ENCODE peak calls at places on chromosomes 7 and 10, in six cellular contexts. S, V, T, G, D and J are unnamed samples.

GRCh38 chr7:143434660-143435059 is 8.6 kb upstream of the TAS2R60 start:
- DNase-seq in V (peak), D (no peak), S (no peak), T (no peak), G (no peak), J (no peak)

GRCh38 chr7:148791506-148791905 is 92.6 kb downstream of the EZH2 start:
- DNase-seq in V (no peak), T (no peak), G (no peak), D (no peak), S (no peak), J (no peak)

GRCh38 chr10:101043356-101043707 is 12.3 kb downstream of the SFXN3 start:
- DNase-seq in V (no peak), S (no peak), G (no peak), D (no peak), T (no peak), J (no peak)

GRCh38 chr7:3244241-3244814 is 56.7 kb upstream of the SDK1 start:
- DNase-seq in T (no peak), D (peak), S (no peak), V (peak), G (no peak), J (no peak)

GRCh38 chr10:114603943-114604342 is 54.1 kb downstream of the ABLIM1 start:
- DNase-seq in S (no peak), G (no peak), T (no peak), V (peak), D (peak), J (no peak)

GRCh38 chr7:132455306-132455705 is 121.0 kb downstream of the PLXNA4 start:
- DNase-seq in S (no peak), D (no peak), V (no peak), T (no peak), G (no peak), J (no peak)

GRCh38 chr7:102155821-102156441 is 130.7 kb upstream of the SH2B2 start:
- DNase-seq in S (no peak), V (no peak), G (no peak), D (no peak), T (no peak), J (no peak)

GRCh38 chr7:30469303-30469702 is 9.3 kb downstream of the NOD1 start:
- DNase-seq in S (no peak), V (peak), G (peak), D (peak), T (peak), J (peak)

GRCh38 chr7:148867571-148868377 is 16.3 kb downstream of the EZH2 start:
- DNase-seq in D (no peak), V (no peak), G (no peak), S (no peak), T (no peak), J (no peak)

GRCh38 chr10:89633484-89633883 is 11.6 kb downstream of the PANK1 start:
- DNase-seq in S (no peak), D (peak), V (peak), G (no peak), T (no peak), J (no peak)

GRCh38 chr7:17144313-17144712 is 154.1 kb upstream of the AHR start:
- DNase-seq in S (no peak), D (no peak), T (no peak), G (no peak), V (peak), J (no peak)

GRCh38 chr10:96930469-96930868 is 98.4 kb downstream of the LCOR start:
- DNase-seq in T (no peak), V (no peak), D (no peak), G (no peak), S (no peak), J (no peak)

GRCh38 chr10:60446855-60447254 is 57.2 kb upstream of the ANK3 start:
- DNase-seq in S (no peak), G (no peak), T (no peak), D (no peak), V (peak), J (peak)

GRCh38 chr10:129814681-129815646 is 149.1 kb downstream of the EBF3 start:
- DNase-seq in G (no peak), S (no peak), V (no peak), T (no peak), D (no peak), J (no peak)

GRCh38 chr7:70778585-70778984 is 353.4 kb upstream of the GALNT17 start:
- DNase-seq in G (no peak), V (no peak), D (no peak), S (no peak), T (no peak), J (no peak)

GRCh38 chr7:116730097-116731018 is 58.4 kb downstream of the MET start:
- DNase-seq in S (no peak), T (no peak), G (no peak), V (no peak), D (no peak), J (no peak)

GRCh38 chr10:128030498-128031072 is 95.6 kb downstream of the MKI67 start:
- DNase-seq in S (no peak), T (no peak), G (peak), D (no peak), V (no peak), J (no peak)

GRCh38 chr10:17200885-17201164 is 647 bp downstream of the TRDMT1 start:
- DNase-seq in V (peak), T (no peak), S (no peak), D (peak), G (peak), J (no peak)

GRCh38 chr7:157558516-157558874 is 221.7 kb downstream of the DNAJB6 start:
- DNase-seq in V (no peak), S (no peak), G (peak), D (no peak), T (no peak), J (no peak)

GRCh38 chr10:103648951-103649532 is 155.5 kb downstream of the NEURL1 start:
- DNase-seq in T (no peak), G (no peak), V (no peak), S (no peak), D (no peak), J (peak)

GRCh38 chr10:110642980-110643655 is 1.0 kb upstream of the RBM20 start:
- DNase-seq in G (no peak), S (no peak), T (peak), D (peak), V (no peak), J (no peak)

GRCh38 chr7:2821161-2821841 is 22.8 kb downstream of the GNA12 start:
- DNase-seq in D (no peak), S (peak), G (peak), T (no peak), V (peak), J (no peak)

GRCh38 chr7:157043745-157044144 is 33.3 kb upstream of the MNX1 start:
- DNase-seq in S (no peak), D (no peak), G (no peak), T (no peak), V (no peak), J (no peak)

GRCh38 chr7:87219545-87220025 is at the start of gene TMEM243:
- DNase-seq in D (peak), V (peak), G (peak), T (peak), S (peak), J (peak)

GRCh38 chr10:42593284-42593683 is 45.1 kb downstream of the ZNF33B start:
- DNase-seq in G (no peak), S (no peak), V (no peak), T (no peak), D (no peak), J (no peak)

GRCh38 chr10:103792547-103792946 is 62.8 kb downstream of the SH3PXD2A start:
- DNase-seq in D (no peak), G (peak), V (peak), T (no peak), S (no peak), J (no peak)

GRCh38 chr10:59606551-59606961 is 103.1 kb downstream of the SLC16A9 start:
- DNase-seq in V (peak), S (no peak), D (no peak), T (no peak), G (no peak), J (no peak)

GRCh38 chr7:117715784-117716445 is 157.3 kb downstream of the CTTNBP2 start:
- DNase-seq in D (peak), G (no peak), T (peak), S (peak), V (peak), J (no peak)

GRCh38 chr10:70540089-70540788 is 61.7 kb downstream of the PALD1 start:
- DNase-seq in T (peak), G (no peak), S (no peak), V (no peak), D (peak), J (no peak)

GRCh38 chr7:43377196-43377935 is 205.5 kb upstream of the STK17A start:
- DNase-seq in G (no peak), D (no peak), T (no peak), V (no peak), S (no peak), J (no peak)

GRCh38 chr10:121077331-121077730 is 226.2 kb downstream of the WDR11 start:
- DNase-seq in S (no peak), G (no peak), T (no peak), V (peak), D (peak), J (no peak)